ENCODE peak calls at places on chromosome 13, in seven cellular contexts. V, J, W, I, L, D and R are unnamed samples.

GRCh38 chr13:42753697-42754096 is 27.7 kb upstream of the FAM216B start:
- DNase-seq in I (peak), L (no peak), J (peak), D (no peak), W (no peak), V (no peak), R (no peak)

GRCh38 chr13:68715651-68716050 is 1392.0 kb upstream of the ATXN8OS start:
- DNase-seq in L (no peak), V (no peak), D (no peak), J (no peak), I (no peak), W (no peak), R (no peak)

GRCh38 chr13:53490732-53491131 is 462.1 kb downstream of the OLFM4 start:
- DNase-seq in J (no peak), I (no peak), W (no peak), D (no peak), L (no peak), V (no peak), R (no peak)

GRCh38 chr13:110302154-110302553 is 4.8 kb downstream of the COL4A1 start:
- DNase-seq in W (no peak), L (no peak), D (no peak), V (no peak), J (peak), I (no peak), R (no peak)

GRCh38 chr13:30718661-30719520 is 16.5 kb upstream of the ALOX5AP start:
- DNase-seq in V (peak), I (peak), L (no peak), J (no peak), W (peak), D (no peak), R (peak)

GRCh38 chr13:83666126-83666525 is 216.1 kb downstream of the SLITRK1 start:
- DNase-seq in I (peak), J (no peak), D (no peak), L (no peak), W (peak), V (peak), R (peak)

GRCh38 chr13:60244381-60244780 is 80.7 kb upstream of the DIAPH3 start:
- DNase-seq in J (no peak), I (no peak), W (no peak), V (no peak), L (no peak), D (no peak), R (no peak)

GRCh38 chr13:93227906-93228801 is 1.5 kb downstream of the GPC6 start:
- DNase-seq in D (peak), L (peak), J (peak), V (peak), W (peak), I (peak), R (peak)

GRCh38 chr13:111904166-111904565 is 162.8 kb upstream of the SOX1 start:
- DNase-seq in J (no peak), I (no peak), W (no peak), V (no peak), L (no peak), D (no peak), R (no peak)

GRCh38 chr13:35388979-35389378 is 87.5 kb downstream of the MAB21L1 start:
- DNase-seq in W (peak), V (peak), L (no peak), J (no peak), D (no peak), I (peak), R (peak)

GRCh38 chr13:63864171-63864902 is 2448.7 kb upstream of the PCDH20 start:
- DNase-seq in W (no peak), I (peak), L (no peak), V (peak), J (no peak), D (no peak), R (no peak)

GRCh38 chr13:87356314-87356713 is 314.9 kb upstream of the SLITRK5 start:
- DNase-seq in W (no peak), D (no peak), I (peak), L (no peak), V (no peak), J (no peak), R (no peak)

GRCh38 chr13:92354583-92354982 is 872.0 kb upstream of the GPC6 start:
- DNase-seq in D (no peak), V (no peak), W (no peak), L (no peak), I (peak), J (no peak), R (no peak)

GRCh38 chr13:95411641-95412040 is 110.4 kb upstream of the ABCC4 start:
- DNase-seq in L (no peak), W (peak), J (no peak), I (peak), D (no peak), V (peak), R (peak)

GRCh38 chr13:106859505-106859904 is 291.6 kb upstream of the ARGLU1 start:
- DNase-seq in I (no peak), J (no peak), V (no peak), L (no peak), D (peak), W (no peak), R (no peak)

GRCh38 chr13:51958217-51958547 is 53.1 kb downstream of the ATP7B start:
- DNase-seq in L (no peak), D (no peak), V (no peak), J (no peak), W (no peak), I (no peak), R (no peak)

GRCh38 chr13:36090592-36090991 is 40.6 kb downstream of the DCLK1 start:
- DNase-seq in I (no peak), J (no peak), D (no peak), V (peak), L (no peak), W (no peak), R (no peak)

GRCh38 chr13:76383671-76384461 is 502.3 kb downstream of the KCTD12 start:
- DNase-seq in L (no peak), V (peak), I (peak), D (no peak), W (peak), J (no peak), R (peak)

GRCh38 chr13:44237276-44237767 is 136.3 kb upstream of the SERP2 start:
- DNase-seq in V (peak), W (peak), I (peak), D (no peak), L (peak), J (peak), R (peak)

GRCh38 chr13:28059214-28059613 is 41.2 kb downstream of the FLT3 start:
- DNase-seq in W (no peak), D (peak), I (peak), V (peak), L (peak), J (no peak), R (peak)

GRCh38 chr13:26529441-26529840 is 28.0 kb upstream of the WASF3 start:
- DNase-seq in J (no peak), L (peak), D (peak), I (peak), V (peak), W (peak), R (peak)

GRCh38 chr13:44780586-44781280 is 204.6 kb upstream of the TSC22D1 start:
- DNase-seq in J (no peak), V (no peak), D (no peak), W (no peak), L (no peak), I (no peak), R (no peak)

GRCh38 chr13:95248953-95249352 is 52.3 kb downstream of the ABCC4 start:
- DNase-seq in I (no peak), V (no peak), W (no peak), L (no peak), J (no peak), D (no peak), R (no peak)

GRCh38 chr13:44259045-44260042 is 114.3 kb upstream of the SERP2 start:
- DNase-seq in W (no peak), D (no peak), J (no peak), I (peak), L (peak), V (peak), R (peak)

GRCh38 chr13:63041640-63042414 is 1626.2 kb upstream of the PCDH20 start:
- DNase-seq in J (no peak), V (no peak), I (peak), L (no peak), W (no peak), D (no peak), R (no peak)

GRCh38 chr13:51093574-51093973 is 17.5 kb downstream of the C13orf42 start:
- DNase-seq in L (no peak), J (no peak), W (no peak), I (no peak), V (no peak), D (no peak), R (no peak)

GRCh38 chr13:110027470-110028240 is 241.3 kb upstream of the IRS2 start:
- DNase-seq in W (no peak), V (no peak), L (no peak), D (no peak), J (no peak), I (no peak), R (no peak)

GRCh38 chr13:29111446-29111845 is 291.3 kb downstream of the MTUS2 start:
- DNase-seq in J (no peak), I (peak), L (no peak), D (no peak), V (no peak), W (no peak), R (peak)

GRCh38 chr13:83325454-83325853 is 556.8 kb downstream of the SLITRK1 start:
- DNase-seq in J (no peak), L (no peak), V (peak), D (no peak), W (peak), I (peak), R (peak)

GRCh38 chr13:65540064-65540635 is 1690.0 kb downstream of the PCDH9 start:
- DNase-seq in D (no peak), I (no peak), W (no peak), L (no peak), J (no peak), V (peak), R (peak)

GRCh38 chr13:113991676-113992179 is 17.9 kb upstream of the C13orf46 start:
- DNase-seq in L (no peak), V (no peak), W (no peak), I (no peak), D (no peak), J (no peak), R (no peak)

GRCh38 chr13:98478134-98479129 is 98.5 kb downstream of the STK24 start:
- DNase-seq in V (peak), W (peak), J (no peak), D (peak), I (peak), L (no peak), R (peak)

GRCh38 chr13:105466376-105466775 is 1069.1 kb downstream of the EFNB2 start:
- DNase-seq in I (no peak), V (no peak), L (no peak), W (no peak), J (no peak), D (peak), R (no peak)

GRCh38 chr13:33978653-33979052 is 160.7 kb downstream of the RFC3 start:
- DNase-seq in J (no peak), L (no peak), D (no peak), V (no peak), W (no peak), I (no peak), R (no peak)

GRCh38 chr13:63517376-63517775 is 2101.7 kb upstream of the PCDH20 start:
- DNase-seq in D (no peak), J (no peak), L (no peak), V (peak), I (peak), W (peak), R (peak)

GRCh38 chr13:42354246-42355117 is 82.5 kb downstream of the AKAP11 start:
- DNase-seq in L (no peak), J (no peak), D (peak), I (peak), V (peak), W (peak), R (peak)

GRCh38 chr13:50573046-50573445 is 270.4 kb downstream of the DLEU7 start:
- DNase-seq in L (no peak), W (no peak), V (no peak), D (no peak), J (no peak), I (no peak), R (no peak)

GRCh38 chr13:44422755-44423643 is 49.4 kb downstream of the SERP2 start:
- DNase-seq in L (no peak), D (no peak), V (no peak), J (no peak), W (no peak), I (no peak), R (no peak)

DNA sequence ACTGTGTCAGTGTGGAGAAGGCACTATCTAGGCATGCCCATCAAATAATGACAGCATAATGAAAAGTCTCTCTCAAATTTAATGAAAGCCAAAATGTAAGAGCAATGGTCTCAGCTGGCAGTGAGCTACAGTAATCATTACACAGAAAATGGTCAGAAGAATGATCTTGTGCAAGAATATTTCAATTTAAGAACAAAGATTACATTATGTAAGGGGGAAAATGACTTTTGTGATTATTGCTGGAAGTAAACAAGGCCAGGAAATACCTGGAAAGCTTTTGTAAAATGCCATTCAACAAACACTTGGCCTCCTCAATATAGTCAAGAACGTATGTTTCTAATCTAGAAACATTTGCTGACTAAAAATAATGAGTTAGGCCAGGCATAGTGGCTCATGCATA is 89.1 kb downstream of the CAB39L start:
- DNase-seq in D (no peak), W (no peak), L (no peak), V (peak), J (no peak), I (no peak), R (peak)
- TF ChIP-seq CTCF in D (no peak), W (no peak), L (no peak), V (no peak), J (no peak), I (no peak), R (no peak)

GRCh38 chr13:57724486-57725272 is 93.1 kb downstream of the PCDH17 start:
- DNase-seq in I (no peak), W (no peak), V (no peak), D (peak), L (no peak), J (no peak), R (no peak)
- H3K4me3 ChIP-seq in I (no peak), W (no peak), V (no peak), D (peak), L (no peak), J (no peak), R (no peak)

DNA sequence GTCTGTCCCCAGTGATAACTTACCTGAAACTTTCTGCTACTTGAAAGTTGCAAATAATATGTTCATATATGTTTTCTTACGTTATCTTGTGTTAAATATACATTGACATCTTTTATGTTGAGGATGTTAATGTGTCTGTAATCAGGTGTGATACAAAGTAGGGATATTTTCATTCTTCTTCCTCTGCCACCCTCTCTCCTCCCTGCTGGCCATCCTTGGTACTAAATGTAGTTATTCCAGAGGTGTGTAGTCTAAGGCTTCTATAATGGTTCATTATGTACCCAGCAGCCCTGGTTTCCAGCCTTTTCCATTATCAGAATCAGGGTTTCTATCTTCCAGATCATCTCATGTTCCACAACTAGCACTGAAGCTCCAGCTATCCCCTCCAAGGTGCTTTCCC is 606.7 kb upstream of the KLHL1 start:
- DNase-seq in D (no peak), J (no peak), V (no peak), L (no peak), W (no peak), I (no peak), R (no peak)
- TF ChIP-seq CTCF in D (peak), J (no peak), V (no peak), L (no peak), W (peak), I (no peak), R (no peak)

DNA sequence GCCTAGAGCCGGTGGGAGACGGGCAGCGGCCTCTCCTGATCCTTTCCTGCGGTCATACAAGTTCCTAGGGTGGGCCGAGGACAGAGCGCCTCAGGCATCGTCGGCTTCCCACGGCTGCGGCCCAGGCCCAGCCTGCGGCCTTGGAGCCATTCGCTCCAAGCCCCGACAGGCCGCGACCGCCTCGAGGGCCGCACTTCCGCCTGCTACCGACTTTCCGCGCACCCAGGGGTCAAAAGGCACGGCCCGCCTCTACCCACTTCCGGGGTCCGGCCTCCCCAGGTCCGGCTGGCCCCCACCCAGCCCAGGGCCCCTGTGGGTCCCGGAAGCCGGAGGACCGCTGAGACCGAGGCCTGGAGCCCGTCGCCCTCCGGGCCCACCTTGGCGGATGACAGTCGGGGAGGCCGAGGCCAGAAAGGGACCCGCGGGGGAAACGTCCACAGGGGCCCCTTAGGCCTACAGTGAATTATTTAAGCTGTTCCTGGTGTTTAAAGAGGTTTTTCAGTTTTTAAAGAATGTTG is 16.2 kb downstream of the ZIC2 start:
- DNase-seq in J (no peak), W (no peak), V (no peak), I (no peak), L (no peak), D (no peak), R (no peak)
- H3K4me3 ChIP-seq in J (no peak), W (no peak), V (no peak), I (no peak), L (no peak), D (peak), R (no peak)

GRCh38 chr13:37495046-37495445 is 103.5 kb downstream of the POSTN start:
- DNase-seq in V (peak), W (no peak), L (no peak), I (no peak), J (no peak), D (no peak), R (peak)

GRCh38 chr13:37490176-37490575 is 108.4 kb downstream of the POSTN start:
- DNase-seq in V (peak), I (no peak), D (no peak), J (no peak), W (no peak), L (no peak), R (peak)

GRCh38 chr13:37491661-37492060 is 106.9 kb downstream of the POSTN start:
- DNase-seq in L (no peak), J (no peak), D (no peak), V (no peak), W (no peak), I (no peak), R (peak)

GRCh38 chr13:37492061-37492460 is 106.5 kb downstream of the POSTN start:
- DNase-seq in D (no peak), V (no peak), L (no peak), J (no peak), W (no peak), I (no peak), R (peak)

GRCh38 chr13:37492741-37493514 is 105.6 kb downstream of the POSTN start:
- DNase-seq in V (peak), I (peak), L (no peak), D (no peak), J (no peak), W (peak), R (peak)
- TF ChIP-seq CTCF in V (no peak), I (no peak), L (no peak), D (no peak), J (no peak), W (no peak), R (no peak)